ENCODE peak calls at places on chromosomes 5 and 9, in five cellular contexts. C is tibial nerve; V is CD8-positive, alpha-beta T cell; T is AG10803; A is colonic mucosa. K is an unnamed sample.

GRCh38 chr5:53023969-53024368 is 34.8 kb downstream of the ITGA2 start:
- DNase-seq in C (no peak), V (no peak), T (peak), A (no peak), K (peak)

GRCh38 chr9:110575952-110576351 is 3.6 kb downstream of the SVEP1 start:
- DNase-seq in C (no peak), V (no peak), T (peak), A (no peak), K (no peak)

GRCh38 chr5:159440948-159441347 is 110.7 kb upstream of the IL12B start:
- DNase-seq in C (no peak), V (no peak), T (no peak), A (no peak), K (no peak)

GRCh38 chr5:138933522-138934290 is 58.6 kb upstream of the LRRTM2 start:
- DNase-seq in C (no peak), V (no peak), T (no peak), A (no peak), K (no peak)

GRCh38 chr5:33472805-33473409 is 32.1 kb downstream of the TARS1 start:
- DNase-seq in C (no peak), V (no peak), T (no peak), A (no peak), K (no peak)

GRCh38 chr9:112705773-112706427 is 12.0 kb downstream of the INIP start:
- DNase-seq in C (no peak), V (no peak), T (peak), A (no peak), K (no peak)

GRCh38 chr5:131328536-131329186 is 64.8 kb downstream of the CDC42SE2 start:
- DNase-seq in C (no peak), V (no peak), T (peak), A (no peak), K (peak)

GRCh38 chr9:125732562-125732961 is 14.6 kb upstream of the PBX3 start:
- DNase-seq in C (no peak), V (no peak), T (no peak), A (no peak), K (no peak)

GRCh38 chr5:120803282-120803681 is 339.2 kb downstream of the PRR16 start:
- DNase-seq in C (no peak), V (no peak), T (peak), A (no peak), K (no peak)

GRCh38 chr9:109604036-109604600 is 106.0 kb upstream of the PTPN3 start:
- DNase-seq in C (no peak), V (no peak), T (no peak), A (no peak), K (no peak)

DNA sequence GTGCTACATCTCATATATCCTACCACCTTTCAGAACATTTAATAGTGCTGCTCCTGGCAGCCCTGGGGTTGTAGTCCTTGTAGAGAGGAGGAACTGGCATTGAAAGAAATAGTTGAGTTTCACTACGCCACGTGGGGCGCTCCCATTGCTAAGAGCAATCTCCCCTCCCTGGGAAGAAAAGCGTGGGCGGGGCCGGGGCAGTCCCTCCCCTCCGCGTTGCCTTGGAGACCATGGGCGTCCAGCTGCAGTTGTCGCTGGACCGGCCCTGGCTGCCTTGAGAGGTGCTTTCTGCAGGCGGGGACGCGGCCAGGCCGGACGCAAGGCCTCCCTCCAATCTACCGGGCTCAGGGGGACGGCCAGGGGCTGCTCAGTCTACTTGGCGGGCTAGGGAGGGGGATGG is 368 bp upstream of the CCDC180 start:
- DNase-seq in C (peak), V (no peak), T (peak), A (peak), K (no peak)
- TF ChIP-seq CTCF in C (no peak), V (no peak), T (no peak), A (no peak), K (peak)

GRCh38 chr5:76657683-76658311 is 34.6 kb upstream of the F2RL2 start:
- DNase-seq in C (no peak), V (no peak), T (no peak), A (no peak), K (no peak)

GRCh38 chr5:76660360-76660759 is 37.2 kb upstream of the F2RL2 start:
- DNase-seq in C (no peak), V (no peak), T (peak), A (no peak), K (no peak)

GRCh38 chr5:76664065-76664464 is 40.9 kb upstream of the F2RL2 start:
- DNase-seq in C (no peak), V (no peak), T (no peak), A (no peak), K (no peak)

GRCh38 chr5:76663573-76663972 is 40.4 kb upstream of the F2RL2 start:
- DNase-seq in C (no peak), V (no peak), T (no peak), A (no peak), K (no peak)

GRCh38 chr5:76662521-76662920 is 39.3 kb upstream of the F2RL2 start:
- DNase-seq in C (no peak), V (no peak), T (no peak), A (no peak), K (no peak)
- H3K4me3 ChIP-seq in C (no peak), V (no peak), T (no peak), A (no peak), K (no peak)

DNA sequence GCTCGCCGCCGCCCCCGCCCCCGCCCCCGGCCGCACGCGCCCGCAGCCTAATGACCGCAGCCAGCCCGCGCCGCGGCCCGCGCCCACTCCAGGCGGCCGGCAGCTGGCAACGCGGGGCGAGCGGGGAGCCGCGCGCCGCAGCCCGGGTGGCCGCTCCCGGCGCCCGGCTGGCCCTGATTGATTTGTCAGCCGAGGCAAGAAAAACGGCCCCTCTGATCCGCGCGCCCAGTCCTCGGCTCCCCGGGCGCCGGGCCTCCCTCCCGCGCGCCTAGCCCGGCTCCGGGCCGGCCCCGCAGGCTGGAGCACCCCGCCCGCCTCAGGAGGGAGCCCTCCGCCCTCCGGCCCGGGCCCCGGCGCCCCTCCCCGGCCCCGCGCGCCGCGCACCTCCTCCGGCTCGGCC is 11.9 kb upstream of the LHX2 start:
- DNase-seq in C (no peak), V (no peak), T (no peak), A (no peak), K (no peak)
- TF ChIP-seq CTCF in C (no peak), V (no peak), T (no peak), A (no peak), K (no peak)

GRCh38 chr9:129258124-129258822 is 80.2 kb upstream of the IER5L start:
- DNase-seq in C (peak), V (peak), T (peak), A (peak), K (no peak)
- H3K4me3 ChIP-seq in C (peak), V (peak), T (peak), A (peak), K (peak)

GRCh38 chr9:36113999-36114398 is 22.5 kb upstream of the GLIPR2 start:
- DNase-seq in C (no peak), V (no peak), T (no peak), A (no peak), K (no peak)
- TF ChIP-seq CTCF in C (no peak), V (no peak), T (no peak), A (no peak), K (no peak)